ENCODE peak calls at places on chromosomes 1 and 21, in seven cellular contexts. One of them, this sample, is unnamed.

GRCh38 chr1:97832490-97832889 is 88.3 kb downstream of the DPYD start:
- DNase-seq in HepG2: no peak
- DNase-seq in K562: no peak
- DNase-seq in HCT116: no peak
- DNase-seq in SK-N-SH: no peak
- DNase-seq in H1: no peak
- DNase-seq in T47D: no peak
- DNase-seq in this sample: no peak

GRCh38 chr1:56506314-56506743 is 73.0 kb downstream of the PLPP3 start:
- DNase-seq in HepG2: no peak
- DNase-seq in K562: peak
- DNase-seq in HCT116: no peak
- DNase-seq in SK-N-SH: no peak
- DNase-seq in H1: no peak
- DNase-seq in T47D: no peak
- DNase-seq in this sample: no peak

GRCh38 chr1:162676767-162677166 is 44.5 kb downstream of the DDR2 start:
- DNase-seq in HepG2: no peak
- DNase-seq in K562: no peak
- DNase-seq in HCT116: no peak
- DNase-seq in SK-N-SH: no peak
- DNase-seq in H1: no peak
- DNase-seq in T47D: no peak
- DNase-seq in this sample: no peak

GRCh38 chr1:229191066-229191674 is 79.7 kb upstream of the RAB4A start:
- DNase-seq in HepG2: no peak
- DNase-seq in K562: no peak
- DNase-seq in HCT116: no peak
- DNase-seq in SK-N-SH: no peak
- DNase-seq in H1: peak
- DNase-seq in T47D: no peak
- DNase-seq in this sample: no peak

GRCh38 chr1:95013948-95014574 is 58.7 kb downstream of the ALG14 start:
- DNase-seq in HepG2: peak
- DNase-seq in K562: no peak
- DNase-seq in HCT116: no peak
- DNase-seq in SK-N-SH: no peak
- DNase-seq in H1: no peak
- DNase-seq in T47D: no peak
- DNase-seq in this sample: no peak

GRCh38 chr1:201404016-201404598 is 5.0 kb upstream of the LAD1 start:
- DNase-seq in HepG2: no peak
- DNase-seq in K562: no peak
- DNase-seq in HCT116: no peak
- DNase-seq in SK-N-SH: no peak
- DNase-seq in H1: no peak
- DNase-seq in T47D: no peak
- DNase-seq in this sample: peak

GRCh38 chr1:116113615-116114014 is 2.4 kb downstream of the MAB21L3 start:
- DNase-seq in HepG2: no peak
- DNase-seq in K562: no peak
- DNase-seq in HCT116: no peak
- DNase-seq in SK-N-SH: no peak
- DNase-seq in H1: no peak
- DNase-seq in T47D: no peak
- DNase-seq in this sample: no peak

GRCh38 chr1:153866045-153866850 is 56.5 kb downstream of the GATAD2B start:
- DNase-seq in HepG2: no peak
- DNase-seq in K562: no peak
- DNase-seq in HCT116: no peak
- DNase-seq in SK-N-SH: peak
- DNase-seq in H1: no peak
- DNase-seq in T47D: no peak
- DNase-seq in this sample: no peak

GRCh38 chr1:117905019-117905418 is 24.4 kb downstream of the GDAP2 start:
- DNase-seq in HepG2: no peak
- DNase-seq in K562: no peak
- DNase-seq in HCT116: no peak
- DNase-seq in SK-N-SH: no peak
- DNase-seq in H1: no peak
- DNase-seq in T47D: no peak
- DNase-seq in this sample: no peak

GRCh38 chr1:56758135-56758534 is 61.1 kb downstream of the FYB2 start:
- DNase-seq in HepG2: peak
- DNase-seq in K562: no peak
- DNase-seq in HCT116: peak
- DNase-seq in SK-N-SH: peak
- DNase-seq in H1: peak
- DNase-seq in T47D: peak
- DNase-seq in this sample: no peak

GRCh38 chr1:152347116-152347728 is 12.6 kb downstream of the FLG2 start:
- DNase-seq in HepG2: peak
- DNase-seq in K562: peak
- DNase-seq in HCT116: peak
- DNase-seq in SK-N-SH: peak
- DNase-seq in H1: no peak
- DNase-seq in T47D: peak
- DNase-seq in this sample: peak

GRCh38 chr1:109653286-109653685 is 2.6 kb upstream of the GSTM4 start:
- DNase-seq in HepG2: no peak
- DNase-seq in K562: no peak
- DNase-seq in HCT116: no peak
- DNase-seq in SK-N-SH: no peak
- DNase-seq in H1: no peak
- DNase-seq in T47D: no peak
- DNase-seq in this sample: no peak

GRCh38 chr1:109644670-109645069 is 11.2 kb upstream of the GSTM4 start:
- DNase-seq in HepG2: no peak
- DNase-seq in K562: no peak
- DNase-seq in HCT116: no peak
- DNase-seq in SK-N-SH: no peak
- DNase-seq in H1: no peak
- DNase-seq in T47D: no peak
- DNase-seq in this sample: no peak

GRCh38 chr1:109652446-109652845 is 3.5 kb upstream of the GSTM4 start:
- DNase-seq in HepG2: no peak
- DNase-seq in K562: no peak
- DNase-seq in HCT116: no peak
- DNase-seq in SK-N-SH: no peak
- DNase-seq in H1: no peak
- DNase-seq in T47D: no peak
- DNase-seq in this sample: no peak

GRCh38 chr1:109650609-109651008 is 5.3 kb upstream of the GSTM4 start:
- DNase-seq in HepG2: no peak
- DNase-seq in K562: no peak
- DNase-seq in HCT116: no peak
- DNase-seq in SK-N-SH: no peak
- DNase-seq in H1: no peak
- DNase-seq in T47D: no peak
- DNase-seq in this sample: no peak

GRCh38 chr1:109649380-109649987 is 6.4 kb upstream of the GSTM4 start:
- DNase-seq in HepG2: no peak
- DNase-seq in K562: peak
- DNase-seq in HCT116: peak
- DNase-seq in SK-N-SH: peak
- DNase-seq in H1: no peak
- DNase-seq in T47D: no peak
- DNase-seq in this sample: no peak
- TF ChIP-seq JUND in HepG2: no peak
- TF ChIP-seq JUND in K562: no peak
- TF ChIP-seq JUND in HCT116: no peak
- TF ChIP-seq JUND in SK-N-SH: no peak
- TF ChIP-seq JUND in H1: no peak
- TF ChIP-seq JUND in T47D: no peak
- TF ChIP-seq JUND in this sample: no peak

GRCh38 chr21:39321424-39321823 is 8.0 kb upstream of the BRWD1 start:
- DNase-seq in HepG2: no peak
- DNase-seq in K562: no peak
- DNase-seq in HCT116: no peak
- DNase-seq in SK-N-SH: no peak
- DNase-seq in H1: no peak
- DNase-seq in T47D: peak
- DNase-seq in this sample: no peak
- TF ChIP-seq JUND in HepG2: no peak
- TF ChIP-seq JUND in K562: no peak
- TF ChIP-seq JUND in HCT116: no peak
- TF ChIP-seq JUND in SK-N-SH: no peak
- TF ChIP-seq JUND in H1: no peak
- TF ChIP-seq JUND in T47D: peak
- TF ChIP-seq JUND in this sample: no peak

GRCh38 chr21:33587792-33588484 is 546 bp downstream of the DONSON start:
- DNase-seq in HepG2: no peak
- DNase-seq in K562: no peak
- DNase-seq in HCT116: no peak
- DNase-seq in SK-N-SH: no peak
- DNase-seq in H1: no peak
- DNase-seq in T47D: peak
- DNase-seq in this sample: no peak
- TF ChIP-seq JUND in HepG2: no peak
- TF ChIP-seq JUND in K562: no peak
- TF ChIP-seq JUND in HCT116: no peak
- TF ChIP-seq JUND in SK-N-SH: no peak
- TF ChIP-seq JUND in H1: no peak
- TF ChIP-seq JUND in T47D: no peak
- TF ChIP-seq JUND in this sample: no peak

DNA sequence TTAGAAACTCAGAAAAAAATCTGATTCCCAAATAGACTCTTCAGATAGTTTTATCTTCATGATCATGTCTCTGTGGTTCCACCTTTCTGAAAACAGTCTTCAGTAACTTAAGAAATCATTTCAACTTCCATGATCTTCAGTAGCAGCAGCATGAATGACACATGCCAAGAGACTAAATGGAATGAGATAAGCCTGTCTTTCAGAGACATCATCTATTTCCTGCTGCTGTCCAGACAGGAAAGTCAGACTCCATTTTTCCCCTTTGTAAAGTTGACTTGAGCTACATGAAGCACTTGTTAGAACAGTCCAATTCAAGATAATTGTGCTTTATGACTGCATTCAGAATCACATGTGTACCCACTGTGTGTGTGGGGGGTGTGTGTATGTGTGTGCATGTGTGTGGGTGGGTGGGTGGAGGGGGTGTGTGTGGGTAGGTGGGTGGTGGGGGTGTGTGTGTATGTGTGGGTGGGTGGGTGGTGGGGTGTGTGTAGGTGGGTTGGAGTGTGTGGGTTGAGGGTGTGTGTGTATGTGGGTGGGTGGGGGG is 58.8 kb downstream of the CLIC4 start:
- DNase-seq in HepG2: no peak
- DNase-seq in K562: no peak
- DNase-seq in HCT116: no peak
- DNase-seq in SK-N-SH: no peak
- DNase-seq in H1: no peak
- DNase-seq in T47D: no peak
- DNase-seq in this sample: no peak
- TF ChIP-seq JUND in HepG2: no peak
- TF ChIP-seq JUND in K562: no peak
- TF ChIP-seq JUND in HCT116: no peak
- TF ChIP-seq JUND in SK-N-SH: no peak
- TF ChIP-seq JUND in H1: no peak
- TF ChIP-seq JUND in T47D: no peak
- TF ChIP-seq JUND in this sample: no peak

GRCh38 chr1:178867670-178868069 is 3.2 kb downstream of the ANGPTL1 start:
- DNase-seq in HepG2: no peak
- DNase-seq in K562: no peak
- DNase-seq in HCT116: no peak
- DNase-seq in SK-N-SH: no peak
- DNase-seq in H1: no peak
- DNase-seq in T47D: no peak
- DNase-seq in this sample: no peak
- TF ChIP-seq JUND in HepG2: no peak
- TF ChIP-seq JUND in K562: no peak
- TF ChIP-seq JUND in HCT116: no peak
- TF ChIP-seq JUND in SK-N-SH: no peak
- TF ChIP-seq JUND in H1: no peak
- TF ChIP-seq JUND in T47D: no peak
- TF ChIP-seq JUND in this sample: no peak

GRCh38 chr1:111463029-111463683 is 10.6 kb upstream of the C1orf162 start:
- DNase-seq in HepG2: no peak
- DNase-seq in K562: peak
- DNase-seq in HCT116: no peak
- DNase-seq in SK-N-SH: no peak
- DNase-seq in H1: no peak
- DNase-seq in T47D: no peak
- DNase-seq in this sample: no peak
- TF ChIP-seq JUND in HepG2: no peak
- TF ChIP-seq JUND in K562: peak
- TF ChIP-seq JUND in HCT116: no peak
- TF ChIP-seq JUND in SK-N-SH: peak
- TF ChIP-seq JUND in H1: no peak
- TF ChIP-seq JUND in T47D: no peak
- TF ChIP-seq JUND in this sample: no peak

DNA sequence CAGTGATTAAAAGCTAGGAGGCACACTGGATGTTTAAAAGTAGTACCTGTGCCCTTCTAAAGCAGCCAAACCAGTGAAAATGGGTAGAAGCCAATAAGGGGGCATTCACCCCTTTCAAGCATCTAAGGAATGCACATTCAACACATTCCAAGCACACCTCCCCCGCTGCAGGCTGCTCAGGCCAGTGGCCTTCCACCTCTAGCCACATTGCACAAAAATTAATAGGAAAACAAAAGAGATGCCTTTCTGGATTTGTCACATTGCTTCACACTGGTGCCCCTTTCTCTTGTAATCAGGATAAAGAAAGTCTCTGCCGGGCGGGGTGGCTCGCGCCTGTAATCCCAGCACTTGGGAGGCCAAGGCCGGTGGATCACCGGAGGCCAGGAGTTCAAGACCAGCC is 834.0 kb downstream of the USP25 start:
- DNase-seq in HepG2: peak
- DNase-seq in K562: no peak
- DNase-seq in HCT116: no peak
- DNase-seq in SK-N-SH: no peak
- DNase-seq in H1: peak
- DNase-seq in T47D: peak
- DNase-seq in this sample: no peak
- TF ChIP-seq JUND in HepG2: no peak
- TF ChIP-seq JUND in K562: no peak
- TF ChIP-seq JUND in HCT116: no peak
- TF ChIP-seq JUND in SK-N-SH: no peak
- TF ChIP-seq JUND in H1: no peak
- TF ChIP-seq JUND in T47D: no peak
- TF ChIP-seq JUND in this sample: no peak

This sample was measured in GM12878.